ENCODE peak calls at places on chromosome 3, in ten cellular contexts. J, N, C, L, Y, E, B, Q, V and T are unnamed samples. For H3K27me3, the result is how much of the 10 kb centered on the place peaks cover.

GRCh38 chr3:100629728-100630127 is 20.3 kb downstream of the ADGRG7 start:
- DNase-seq in J (no peak), Q (no peak), C (no peak), Y (no peak), N (no peak), B (peak), E (no peak), V (no peak), L (no peak), T (no peak)

GRCh38 chr3:167941234-167941995 is 154.3 kb downstream of the GOLIM4 start:
- DNase-seq in J (peak), L (no peak), Y (no peak), C (peak), V (peak), E (peak), N (no peak), B (peak), Q (peak), T (peak)

GRCh38 chr3:49327485-49327884 is 12.4 kb downstream of the USP4 start:
- DNase-seq in Y (no peak), E (no peak), Q (no peak), L (no peak), B (peak), J (no peak), C (no peak), N (no peak), V (no peak), T (no peak)

GRCh38 chr3:59812188-59812587 is 762.4 kb upstream of the CFAP20DC start:
- DNase-seq in Q (no peak), V (no peak), N (no peak), L (no peak), Y (no peak), J (no peak), B (no peak), C (no peak), E (no peak), T (no peak)

GRCh38 chr3:25372167-25372566 is 55.9 kb upstream of the RARB start:
- DNase-seq in J (no peak), L (no peak), N (no peak), B (no peak), Y (no peak), C (no peak), Q (peak), V (no peak), E (no peak), T (no peak)

GRCh38 chr3:179005706-179006105 is 65.9 kb downstream of the ZMAT3 start:
- DNase-seq in L (no peak), C (no peak), Y (no peak), Q (no peak), E (no peak), N (no peak), V (no peak), B (no peak), J (no peak), T (no peak)

GRCh38 chr3:121957674-121958419 is 63.6 kb downstream of the SLC15A2 start:
- DNase-seq in Q (no peak), C (no peak), V (no peak), J (peak), E (no peak), N (no peak), L (no peak), Y (no peak), B (no peak), T (no peak)

GRCh38 chr3:186432189-186432588 is 70.2 kb upstream of the DGKG start:
- DNase-seq in L (no peak), N (no peak), B (no peak), V (peak), Q (no peak), Y (no peak), E (no peak), C (no peak), J (no peak), T (no peak)

GRCh38 chr3:146269271-146269670 is 18.4 kb upstream of the PLSCR4 start:
- DNase-seq in N (no peak), L (no peak), J (no peak), C (no peak), Q (no peak), V (no peak), Y (no peak), B (no peak), E (no peak), T (no peak)

GRCh38 chr3:59052803-59053411 is 3.1 kb upstream of the CFAP20DC start:
- DNase-seq in Y (no peak), N (no peak), B (peak), C (no peak), L (no peak), J (no peak), V (no peak), Q (no peak), E (peak), T (no peak)

GRCh38 chr3:160870327-160870726 is 114.3 kb downstream of the PPM1L start:
- DNase-seq in Y (no peak), L (no peak), V (no peak), Q (no peak), B (no peak), E (no peak), N (no peak), C (no peak), J (peak), T (no peak)

GRCh38 chr3:114405202-114405601 is 111.4 kb downstream of the TIGIT start:
- DNase-seq in Y (no peak), B (no peak), V (no peak), L (no peak), C (no peak), N (no peak), Q (no peak), E (no peak), J (no peak), T (no peak)

GRCh38 chr3:127406309-127407025 is 118.6 kb upstream of the PRR20G start:
- DNase-seq in N (peak), Q (no peak), L (no peak), V (no peak), Y (no peak), B (no peak), E (no peak), J (peak), C (no peak), T (no peak)

GRCh38 chr3:10772230-10773161 is 43.5 kb upstream of the SLC6A11 start:
- DNase-seq in L (no peak), B (no peak), Y (no peak), J (no peak), Q (no peak), C (no peak), N (no peak), E (no peak), V (no peak), T (peak)

GRCh38 chr3:195896361-195897080 is 11.8 kb downstream of the TNK2 start:
- DNase-seq in Q (no peak), J (peak), L (peak), Y (peak), N (no peak), V (no peak), B (peak), C (no peak), E (no peak), T (peak)

GRCh38 chr3:81744366-81744765 is 17.1 kb downstream of the GBE1 start:
- DNase-seq in Y (no peak), C (peak), Q (peak), L (no peak), B (peak), J (peak), N (no peak), E (peak), V (peak), T (peak)

GRCh38 chr3:57803647-57804081 is 47.6 kb downstream of the SLMAP start:
- DNase-seq in N (no peak), V (peak), E (peak), Y (no peak), C (peak), B (peak), L (no peak), J (peak), Q (peak), T (peak)

GRCh38 chr3:64650710-64651109 is 37.1 kb downstream of the ADAMTS9 start:
- DNase-seq in B (no peak), J (no peak), Q (no peak), C (no peak), L (no peak), E (no peak), Y (no peak), V (no peak), N (no peak), T (peak)

GRCh38 chr3:107208100-107208499 is 169.1 kb upstream of the CCDC54 start:
- DNase-seq in B (peak), Q (peak), Y (no peak), E (peak), J (peak), C (no peak), V (peak), N (no peak), L (no peak), T (peak)

GRCh38 chr3:169550284-169550683 is 113.2 kb downstream of the MECOM start:
- DNase-seq in E (no peak), C (no peak), B (no peak), N (no peak), J (no peak), V (no peak), L (no peak), Y (no peak), Q (no peak), T (no peak)

GRCh38 chr3:62415312-62415791 is 42.0 kb upstream of the FEZF2 start:
- DNase-seq in Q (no peak), E (no peak), V (no peak), B (no peak), C (no peak), L (no peak), N (no peak), J (no peak), Y (no peak), T (no peak)

GRCh38 chr3:62416109-62416508 is 42.8 kb upstream of the FEZF2 start:
- DNase-seq in J (no peak), Q (no peak), L (no peak), Y (no peak), C (no peak), V (no peak), B (no peak), E (no peak), N (no peak), T (no peak)

GRCh38 chr3:62414786-62415185 is 41.4 kb upstream of the FEZF2 start:
- DNase-seq in V (no peak), B (no peak), J (no peak), C (no peak), Q (no peak), N (no peak), L (no peak), E (no peak), Y (no peak), T (no peak)
- H3K4me3 ChIP-seq in V (no peak), B (no peak), J (no peak), C (no peak), Q (no peak), N (no peak), L (no peak), E (no peak), Y (no peak), T (no peak)

DNA sequence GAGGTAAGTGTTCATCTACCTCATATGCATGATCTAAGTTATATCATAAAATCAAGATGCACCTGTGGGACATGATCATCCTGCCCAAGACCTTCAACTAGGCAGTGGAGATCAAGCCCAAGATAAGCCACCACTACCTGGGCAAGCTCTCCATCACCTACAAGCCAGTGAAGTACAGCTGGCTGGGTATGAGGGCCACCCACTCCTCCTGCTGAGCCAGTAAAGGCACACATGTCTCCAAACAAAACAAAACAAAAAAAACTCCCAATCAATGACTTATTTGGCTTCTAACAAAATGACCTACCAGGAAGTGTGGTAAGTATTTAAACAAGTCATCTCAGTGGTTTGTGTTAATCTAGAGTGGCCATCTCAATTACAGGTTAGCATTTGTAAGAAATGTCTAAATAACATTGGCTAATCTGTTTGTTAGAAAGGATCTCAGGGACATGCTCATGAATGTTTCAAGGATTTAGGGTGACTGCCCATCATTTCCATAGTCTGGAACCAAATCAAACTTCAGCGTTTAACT is 3.1 kb downstream of the PAQR9 start:
- DNase-seq in J (no peak), V (no peak), C (no peak), Y (no peak), N (no peak), L (no peak), E (no peak), B (no peak), Q (no peak), T (no peak)
- H3K27me3 ChIP-seq in J (under half), V (under half), C (under half), Y (under half), N (under half), L (under half), E (under half), B (half or more), Q (half or more), T (half or more)

GRCh38 chr3:192851821-192852352 is 65.8 kb downstream of the MB21D2 start:
- DNase-seq in B (peak), Y (peak), Q (peak), V (peak), N (peak), C (peak), E (no peak), L (peak), J (peak), T (peak)
- H3K4me3 ChIP-seq in B (no peak), Y (no peak), Q (no peak), V (no peak), N (no peak), C (no peak), E (no peak), L (no peak), J (no peak), T (no peak)

GRCh38 chr3:14573706-14574105 is 33.6 kb upstream of the GRIP2 start:
- DNase-seq in N (no peak), Y (no peak), L (no peak), Q (no peak), J (no peak), E (no peak), V (no peak), B (no peak), C (no peak), T (no peak)

GRCh38 chr3:14569474-14569873 is 29.3 kb upstream of the GRIP2 start:
- DNase-seq in C (no peak), N (no peak), Q (no peak), Y (no peak), B (no peak), L (no peak), J (no peak), E (no peak), V (no peak), T (no peak)

GRCh38 chr3:14568269-14568668 is 28.1 kb upstream of the GRIP2 start:
- DNase-seq in J (no peak), E (no peak), C (no peak), V (no peak), Q (no peak), N (no peak), Y (no peak), L (no peak), B (no peak), T (no peak)

GRCh38 chr3:14570089-14570488 is 29.9 kb upstream of the GRIP2 start:
- DNase-seq in Q (no peak), C (no peak), E (no peak), V (no peak), J (no peak), L (no peak), B (no peak), Y (no peak), N (no peak), T (no peak)

GRCh38 chr3:14570864-14571263 is 30.7 kb upstream of the GRIP2 start:
- DNase-seq in V (no peak), L (no peak), B (no peak), Q (no peak), C (no peak), J (no peak), N (no peak), Y (no peak), E (no peak), T (no peak)
- H3K27me3 ChIP-seq in V (under half), L (under half), B (under half), Q (under half), C (under half), J (under half), N (under half), Y (under half), E (under half), T (under half)